ENCODE peak calls at places on chromosomes 11 and 22, in nine cellular contexts. F is GM12892; K is HAP-1; E is anterior cingulate cortex; U is activated CD4-positive, alpha-beta T cell treated with anti-CD3 and anti-CD28 coated beads, Interleukin-2, amount 50 U/mL, for 48 hours; Z is endothelial cell of umbilical vein; N is fibroblast of lung; X is testis; J is NCI-H226. I is an unnamed sample.

GRCh38 chr11:8807544-8808225 is 103.3 kb upstream of the AKIP1 start:
- DNase-seq in F (no peak), K (no peak), E (peak; percentile 48), U (no peak), Z (no peak), N (peak; percentile 97), X (peak; percentile 72), J (peak; percentile 94), I (no peak)

GRCh38 chr11:11463397-11463796 is 110.3 kb upstream of the CSNK2A3 start:
- DNase-seq in F (no peak), K (peak; percentile 94), E (no peak), U (no peak), Z (no peak), N (no peak), X (no peak), J (no peak), I (peak; percentile 24)

GRCh38 chr11:77195071-77195705 is 67.1 kb downstream of the MYO7A start:
- DNase-seq in F (no peak), K (no peak), E (no peak), U (no peak), Z (no peak), N (no peak), X (no peak), J (no peak), I (no peak)

GRCh38 chr11:117898059-117898458 is 21.6 kb upstream of the FXYD6 start:
- DNase-seq in F (no peak), K (no peak), E (no peak), U (no peak), Z (no peak), N (no peak), X (no peak), J (no peak), I (no peak)

GRCh38 chr11:84091212-84091986 is 805.2 kb upstream of the CCDC90B start:
- DNase-seq in F (no peak), K (no peak), E (no peak), U (no peak), Z (no peak), N (no peak), X (no peak), J (no peak), I (peak; percentile 55)

GRCh38 chr22:30000566-30000965 is 79.7 kb upstream of the HORMAD2 start:
- DNase-seq in F (no peak), K (no peak), E (no peak), U (peak; percentile 26), Z (no peak), N (peak; percentile 83), X (no peak), J (no peak), I (no peak)

GRCh38 chr11:127006311-127006710 is 5.7 kb upstream of the KIRREL3 start:
- DNase-seq in F (no peak), K (no peak), E (no peak), U (no peak), Z (no peak), N (peak; percentile 69), X (no peak), J (peak; percentile 27), I (no peak)

GRCh38 chr11:92357344-92357743 is 132.7 kb downstream of the FAT3 start:
- DNase-seq in F (no peak), K (no peak), E (no peak), U (no peak), Z (no peak), N (peak; percentile 8), X (no peak), J (no peak), I (no peak)

GRCh38 chr22:43925433-43926348 is 2.1 kb downstream of the PNPLA3 start:
- DNase-seq in F (no peak), K (peak; percentile 76), E (peak; percentile 8), U (no peak), Z (no peak), N (peak; percentile 25), X (no peak), J (no peak), I (no peak)

GRCh38 chr11:132158696-132159095 is 788.3 kb downstream of the NTM start:
- DNase-seq in F (no peak), K (no peak), E (no peak), U (no peak), Z (no peak), N (peak; percentile 55), X (no peak), J (no peak), I (no peak)

GRCh38 chr22:33467067-33467466 is 408.9 kb upstream of the SYN3 start:
- DNase-seq in F (no peak), K (no peak), E (no peak), U (no peak), Z (no peak), N (no peak), X (no peak), J (no peak), I (no peak)

GRCh38 chr11:118206612-118207031 is 18.2 kb downstream of the JAML start:
- DNase-seq in F (no peak), K (no peak), E (no peak), U (no peak), Z (peak; percentile 85), N (no peak), X (no peak), J (no peak), I (no peak)

GRCh38 chr11:22037505-22037904 is 155.4 kb upstream of the ANO5 start:
- DNase-seq in F (no peak), K (no peak), E (no peak), U (no peak), Z (no peak), N (no peak), X (no peak), J (no peak), I (no peak)

GRCh38 chr11:73168925-73169579 is 26.9 kb upstream of the FCHSD2 start:
- DNase-seq in F (no peak), K (no peak), E (no peak), U (no peak), Z (no peak), N (no peak), X (peak; percentile 26), J (no peak), I (peak; percentile 82)

GRCh38 chr11:8341966-8342365 is 78.3 kb upstream of the LMO1 start:
- DNase-seq in F (no peak), K (no peak), E (no peak), U (no peak), Z (no peak), N (no peak), X (no peak), J (no peak), I (no peak)

GRCh38 chr22:19590696-19591095 is 66.5 kb upstream of the CLDN5 start:
- DNase-seq in F (no peak), K (no peak), E (no peak), U (no peak), Z (no peak), N (no peak), X (no peak), J (no peak), I (no peak)

GRCh38 chr22:49553518-49554295 is 274.0 kb downstream of the BRD1 start:
- DNase-seq in F (no peak), K (no peak), E (no peak), U (no peak), Z (no peak), N (no peak), X (no peak), J (no peak), I (no peak)

GRCh38 chr11:130122141-130122575 is 37.4 kb upstream of the ST14 start:
- DNase-seq in F (no peak), K (no peak), E (no peak), U (peak; percentile 41), Z (peak; percentile 81), N (no peak), X (no peak), J (no peak), I (no peak)

GRCh38 chr22:37282385-37282677 is at the start of gene CYTH4:
- DNase-seq in F (peak; percentile 74), K (no peak), E (no peak), U (peak; percentile 81), Z (peak; percentile 28), N (no peak), X (peak; percentile 26), J (no peak), I (peak; percentile 60)

GRCh38 chr11:72595292-72595684 is 78.9 kb downstream of the PDE2A start:
- DNase-seq in F (no peak), K (no peak), E (no peak), U (no peak), Z (no peak), N (no peak), X (no peak), J (no peak), I (no peak)

GRCh38 chr11:88398372-88399140 is 61.0 kb upstream of the CTSC start:
- DNase-seq in F (no peak), K (no peak), E (no peak), U (no peak), Z (peak; percentile 73), N (peak; percentile 76), X (no peak), J (peak; percentile 51), I (peak; percentile 29)

GRCh38 chr22:17095538-17095937 is 10.7 kb downstream of the IL17RA start:
- DNase-seq in F (no peak), K (peak; percentile 30), E (no peak), U (no peak), Z (no peak), N (no peak), X (no peak), J (no peak), I (no peak)

GRCh38 chr11:94134651-94135512 is 6.2 kb downstream of the PANX1 start:
- DNase-seq in F (no peak), K (no peak), E (peak; percentile 41), U (peak; percentile 52), Z (peak; percentile 93), N (peak; percentile 96), X (peak; percentile 71), J (peak; percentile 88), I (peak; percentile 77)

GRCh38 chr22:23836281-23836680 is 2.5 kb downstream of the DERL3 start:
- DNase-seq in F (no peak), K (no peak), E (no peak), U (no peak), Z (no peak), N (no peak), X (no peak), J (no peak), I (no peak)

GRCh38 chr11:19229671-19230070 is 11.1 kb downstream of the E2F8 start:
- DNase-seq in F (no peak), K (no peak), E (no peak), U (no peak), Z (no peak), N (no peak), X (no peak), J (no peak), I (no peak)

GRCh38 chr11:130725417-130726233 is 190.7 kb downstream of the SNX19 start:
- DNase-seq in F (no peak), K (no peak), E (no peak), U (no peak), Z (peak; percentile 67), N (peak; percentile 71), X (no peak), J (peak; percentile 44), I (no peak)

GRCh38 chr11:68976095-68976494 is 4.7 kb downstream of the MRGPRD start:
- DNase-seq in F (no peak), K (no peak), E (no peak), U (no peak), Z (no peak), N (no peak), X (no peak), J (no peak), I (no peak)

GRCh38 chr22:46869848-46870441 is 107.5 kb downstream of the TBC1D22A start:
- DNase-seq in F (no peak), K (no peak), E (no peak), U (no peak), Z (no peak), N (no peak), X (no peak), J (no peak), I (no peak)

GRCh38 chr11:19970944-19971343 is 189.3 kb downstream of the DBX1 start:
- DNase-seq in F (no peak), K (no peak), E (no peak), U (peak; percentile 18), Z (no peak), N (no peak), X (no peak), J (no peak), I (no peak)

GRCh38 chr22:40747361-40747760 is 68.1 kb downstream of the MCHR1 start:
- DNase-seq in F (no peak), K (no peak), E (no peak), U (no peak), Z (no peak), N (no peak), X (no peak), J (no peak), I (no peak)

GRCh38 chr22:48857202-48857805 is 970.4 kb downstream of the BRD1 start:
- DNase-seq in F (no peak), K (no peak), E (no peak), U (no peak), Z (no peak), N (no peak), X (no peak), J (no peak), I (no peak)

I was measured in adrenal gland.